ENCODE peak calls at places on chromosomes 13 and 19, in ten cellular contexts. L, K, A, B, I, T, O, S, U and W are unnamed samples.
A peak's percentile ranks its signal among the peaks of the same experiment; 100 is the strongest.

GRCh38 chr19:44703336-44704078 is 4.6 kb downstream of the CEACAM16 start:
- DNase-seq in K (no peak), B (no peak), A (no peak), T (no peak), S (no peak), O (no peak), I (no peak), U (no peak), L (no peak), W (no peak)

GRCh38 chr13:45297456-45298205 is 43.4 kb downstream of the TPT1 start:
- DNase-seq in O (peak; percentile 18), K (no peak), S (no peak), B (no peak), A (no peak), U (peak; percentile 40), T (no peak), I (no peak), L (no peak), W (no peak)

GRCh38 chr19:31232220-31232619 is 117.0 kb downstream of the TSHZ3 start:
- DNase-seq in O (no peak), I (no peak), U (no peak), L (no peak), K (no peak), B (no peak), T (peak; percentile 72), S (no peak), A (no peak), W (no peak)

GRCh38 chr19:7460562-7460966 is 28.3 kb downstream of the PEX11G start:
- DNase-seq in L (no peak), B (no peak), K (no peak), A (peak; percentile 37), S (no peak), U (no peak), T (peak; percentile 44), O (no peak), I (no peak), W (no peak)

GRCh38 chr13:109769921-109770320 is 16.5 kb downstream of the IRS2 start:
- DNase-seq in I (no peak), T (no peak), L (no peak), B (no peak), S (no peak), A (no peak), O (no peak), U (no peak), K (no peak), W (no peak)

GRCh38 chr13:39586956-39587605 is 15.9 kb downstream of the LHFPL6 start:
- DNase-seq in U (no peak), I (no peak), K (no peak), B (no peak), L (no peak), T (no peak), O (no peak), S (no peak), A (no peak), W (no peak)

GRCh38 chr13:41995946-41996345 is 35.0 kb upstream of the VWA8 start:
- DNase-seq in B (no peak), I (no peak), O (no peak), K (no peak), T (peak; percentile 75), S (peak; percentile 57), U (peak; percentile 27), A (no peak), L (no peak), W (no peak)

GRCh38 chr13:56019606-56020005 is 1121.1 kb upstream of the PRR20A start:
- DNase-seq in I (no peak), A (no peak), T (no peak), B (no peak), K (no peak), O (no peak), S (no peak), L (no peak), U (no peak), W (no peak)

GRCh38 chr19:29530549-29531457 is 5.0 kb downstream of the VSTM2B start:
- DNase-seq in A (no peak), L (no peak), I (no peak), K (peak; percentile 8), B (no peak), T (no peak), S (no peak), O (no peak), U (no peak), W (no peak)

GRCh38 chr13:94121686-94122085 is 357.8 kb downstream of the DCT start:
- DNase-seq in S (peak; percentile 48), T (peak; percentile 86), O (no peak), I (no peak), L (no peak), U (no peak), K (no peak), A (no peak), B (no peak), W (no peak)

GRCh38 chr13:61410669-61411297 is 4.9 kb downstream of the PCDH20 start:
- DNase-seq in T (peak; percentile 8), B (no peak), O (no peak), I (no peak), A (no peak), U (no peak), S (peak; percentile 29), K (no peak), L (no peak), W (peak; percentile 41)

GRCh38 chr19:5891938-5892771 is 11.4 kb downstream of the NDUFA11 start:
- DNase-seq in S (peak; percentile 79), T (peak; percentile 35), I (no peak), B (no peak), L (peak; percentile 72), U (no peak), K (peak; percentile 71), O (no peak), A (peak; percentile 75), W (peak; percentile 79)

GRCh38 chr19:40614595-40615411 is 13.6 kb downstream of the LTBP4 start:
- DNase-seq in I (peak; percentile 97), A (peak; percentile 95), L (peak; percentile 90), B (no peak), S (peak; percentile 93), T (peak; percentile 99), K (peak; percentile 83), U (peak; percentile 82), O (peak; percentile 99), W (peak; percentile 82)

GRCh38 chr13:96766311-96766710 is 228.0 kb downstream of the OXGR1 start:
- DNase-seq in K (no peak), T (no peak), O (no peak), I (no peak), S (no peak), L (no peak), B (no peak), U (no peak), A (no peak), W (no peak)

GRCh38 chr19:16514383-16515019 is 18.3 kb downstream of the C19orf44 start:
- DNase-seq in S (no peak), L (no peak), U (no peak), K (no peak), B (no peak), I (no peak), T (no peak), A (no peak), O (no peak), W (peak; percentile 28)

GRCh38 chr19:12946092-12946845 is 607 bp downstream of the RAD23A start:
- DNase-seq in A (peak; percentile 93), L (peak; percentile 84), K (peak; percentile 79), I (peak; percentile 56), U (peak; percentile 69), S (peak; percentile 91), T (peak; percentile 80), B (no peak), O (peak; percentile 65), W (peak; percentile 93)

GRCh38 chr13:29897102-29897501 is 46.7 kb upstream of the UBL3 start:
- DNase-seq in L (no peak), T (no peak), B (no peak), I (no peak), K (no peak), A (no peak), S (no peak), O (no peak), U (no peak), W (no peak)